ENCODE peak calls at places on chromosome 6, in five cellular contexts. L is esophagus muscularis mucosa, T is HCT116, G is transverse colon, V is GM12878. J is an unnamed sample.

GRCh38 chr6:122066200-122066599 is 333.3 kb upstream of the HSF2 start:
- DNase-seq in L (no peak), T (no peak), G (no peak), V (no peak), J (no peak)

GRCh38 chr6:40551966-40552365 is 35.2 kb downstream of the LRFN2 start:
- DNase-seq in L (no peak), T (no peak), G (no peak), V (no peak), J (no peak)

GRCh38 chr6:28802417-28803336 is 121.1 kb downstream of the TRIM27 start:
- DNase-seq in L (no peak), T (peak), G (no peak), V (no peak), J (no peak)

GRCh38 chr6:135321012-135321621 is 140.0 kb downstream of the MYB start:
- DNase-seq in L (no peak), T (no peak), G (no peak), V (no peak), J (no peak)

GRCh38 chr6:106163966-106164877 is 78.1 kb downstream of the PRDM1 start:
- DNase-seq in L (peak), T (no peak), G (peak), V (peak), J (no peak)

GRCh38 chr6:8556370-8557018 is 121.1 kb upstream of the SLC35B3 start:
- DNase-seq in L (no peak), T (peak), G (no peak), V (no peak), J (no peak)

GRCh38 chr6:146788115-146788514 is 189.3 kb downstream of the ADGB start:
- DNase-seq in L (no peak), T (no peak), G (no peak), V (no peak), J (no peak)

GRCh38 chr6:30480536-30481156 is 8.7 kb upstream of the HLA-E start:
- DNase-seq in L (no peak), T (no peak), G (no peak), V (no peak), J (no peak)

GRCh38 chr6:54617730-54618129 is 228.8 kb upstream of the FAM83B start:
- DNase-seq in L (no peak), T (no peak), G (no peak), V (no peak), J (no peak)

GRCh38 chr6:26340066-26340465 is 24.9 kb upstream of the BTN3A2 start:
- DNase-seq in L (no peak), T (no peak), G (no peak), V (no peak), J (no peak)

GRCh38 chr6:77055711-77056110 is 407.6 kb downstream of the HTR1B start:
- DNase-seq in L (no peak), T (no peak), G (no peak), V (no peak), J (no peak)

GRCh38 chr6:90302320-90302719 is 5.7 kb upstream of the BACH2 start:
- DNase-seq in L (no peak), T (no peak), G (no peak), V (no peak), J (no peak)

GRCh38 chr6:90301816-90302215 is 5.2 kb upstream of the BACH2 start:
- DNase-seq in L (no peak), T (no peak), G (no peak), V (no peak), J (no peak)

GRCh38 chr6:90303037-90303436 is 6.4 kb upstream of the BACH2 start:
- DNase-seq in L (no peak), T (no peak), G (no peak), V (no peak), J (no peak)

GRCh38 chr6:90304308-90304707 is 7.7 kb upstream of the BACH2 start:
- DNase-seq in L (no peak), T (no peak), G (no peak), V (no peak), J (no peak)

DNA sequence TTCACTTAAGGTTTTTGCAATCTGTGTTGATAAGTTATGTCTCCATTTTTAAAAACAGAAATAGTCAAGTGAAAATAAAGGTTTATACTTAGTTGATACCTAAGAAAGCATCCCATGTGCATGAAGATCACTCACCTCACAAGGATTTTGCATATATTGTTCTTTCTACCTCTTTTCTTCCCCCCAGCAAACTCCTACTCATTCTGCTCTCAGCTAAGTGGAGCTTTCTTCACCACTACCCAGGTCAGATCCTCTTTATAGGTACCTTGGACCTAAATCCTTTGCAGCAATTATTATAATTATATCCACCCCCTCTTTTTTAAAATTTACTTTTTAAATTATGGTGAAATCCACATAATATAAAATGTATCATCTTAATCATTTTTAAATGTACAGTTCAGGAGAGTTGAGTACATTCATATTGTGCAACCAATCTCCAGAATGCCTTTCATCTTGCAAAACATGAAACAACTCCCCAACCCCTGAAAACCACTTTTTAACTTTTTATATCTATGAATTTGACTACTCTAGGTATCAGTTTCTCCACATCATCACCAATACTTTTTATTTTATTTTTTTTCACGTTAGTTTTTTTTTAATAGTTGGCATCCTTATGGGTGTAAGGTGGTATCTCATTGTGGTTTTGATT is 9.3 kb upstream of the BACH2 start:
- DNase-seq in L (no peak), T (no peak), G (no peak), V (no peak), J (no peak)
- TF ChIP-seq POLR2A in L (no peak), T (no peak), G (no peak), V (no peak), J (no peak)

GRCh38 chr6:124200661-124201060 is 397.0 kb downstream of the NKAIN2 start:
- DNase-seq in L (no peak), T (no peak), G (no peak), V (no peak), J (no peak)

GRCh38 chr6:124199226-124199625 is 395.6 kb downstream of the NKAIN2 start:
- DNase-seq in L (no peak), T (no peak), G (no peak), V (no peak), J (no peak)

GRCh38 chr6:124203812-124204167 is 400.1 kb downstream of the NKAIN2 start:
- DNase-seq in L (no peak), T (no peak), G (no peak), V (no peak), J (no peak)

DNA sequence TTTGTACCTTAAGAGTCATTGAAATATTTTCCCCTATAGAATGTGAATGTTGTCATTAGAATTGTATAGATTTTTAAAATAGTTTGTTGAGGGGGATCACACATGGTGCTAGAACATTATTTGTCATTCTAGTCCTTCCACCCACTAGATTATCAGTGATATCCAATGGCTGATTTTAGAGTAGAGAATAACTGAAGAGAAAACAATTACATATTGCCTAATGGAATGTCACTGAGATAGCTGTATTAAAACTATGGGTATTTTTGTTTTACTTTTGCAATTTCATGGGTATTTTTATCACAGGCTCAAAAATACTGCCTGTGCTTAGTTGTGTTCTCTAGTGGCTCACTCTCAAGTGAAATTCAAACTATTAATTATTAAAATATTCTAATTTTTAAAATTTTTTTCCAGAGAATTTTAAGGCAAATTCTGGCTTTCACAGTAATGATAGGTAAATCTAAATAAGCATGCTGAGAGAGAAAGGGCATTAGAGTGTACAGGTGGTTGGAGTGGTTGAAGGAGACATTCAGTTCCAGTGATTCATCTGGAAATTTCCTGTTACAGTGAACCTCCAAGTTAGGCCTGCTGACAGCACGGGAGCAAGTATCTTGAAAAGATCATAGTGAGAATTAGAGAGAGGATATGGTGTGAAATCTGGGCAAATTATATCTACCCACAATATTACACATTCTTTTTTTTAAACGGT is 399.6 kb downstream of the NKAIN2 start:
- DNase-seq in L (no peak), T (no peak), G (no peak), V (no peak), J (no peak)
- TF ChIP-seq POLR2AphosphoS5 in L (no peak), T (no peak), G (no peak), V (no peak), J (no peak)

DNA sequence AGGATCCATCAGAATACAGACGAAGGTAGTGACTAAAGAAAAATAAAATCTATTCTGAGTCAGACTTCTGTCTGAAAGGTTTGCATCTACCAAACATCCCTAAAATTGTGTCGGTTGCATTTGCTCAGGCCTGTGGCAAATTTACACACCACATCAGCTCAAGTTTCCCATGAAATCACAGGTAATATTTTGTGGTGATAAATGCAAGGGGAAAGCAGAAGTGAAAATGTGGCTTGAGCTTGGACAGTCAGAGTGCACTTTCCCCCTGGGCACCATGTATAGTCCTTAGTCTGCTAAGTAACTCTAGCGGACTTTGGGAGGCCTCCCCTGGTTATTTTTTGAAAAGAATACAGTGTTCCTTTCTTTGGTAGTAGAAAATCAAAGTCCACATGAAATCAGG is 159.1 kb downstream of the PKHD1 start:
- DNase-seq in L (no peak), T (no peak), G (no peak), V (peak), J (no peak)
- TF ChIP-seq POLR2A in L (no peak), T (no peak), G (no peak), V (no peak), J (no peak)

GRCh38 chr6:129131282-129131681 is 248.3 kb downstream of the LAMA2 start:
- DNase-seq in L (no peak), T (no peak), G (no peak), V (no peak), J (no peak)
- TF ChIP-seq POLR2AphosphoS5 in L (peak), T (no peak), G (no peak), V (no peak), J (no peak)

J was measured in GM12891.